ENCODE peak calls at places on chromosomes 4 and X, in seven cellular contexts. H, R, K, Q, W, E and M are unnamed samples.

GRCh38 chr4:58093352-58093751 is 983.2 kb upstream of the IGFBP7 start:
- DNase-seq in H (no peak), R (no peak), K (no peak), Q (no peak), W (no peak), E (no peak), M (no peak)

GRCh38 chrX:116726806-116727205 is 264.0 kb upstream of the CT83 start:
- DNase-seq in H (no peak), R (no peak), K (no peak), Q (no peak), W (no peak), E (no peak), M (no peak)

GRCh38 chr4:155179216-155179615 is 29.2 kb upstream of the NPY2R start:
- DNase-seq in H (no peak), R (no peak), K (peak), Q (no peak), W (no peak), E (no peak), M (no peak)

GRCh38 chr4:184856277-184856609 is 30.5 kb upstream of the ACSL1 start:
- DNase-seq in H (no peak), R (no peak), K (no peak), Q (no peak), W (no peak), E (peak), M (no peak)

GRCh38 chr4:118989098-118990080 is 100.7 kb downstream of the SYNPO2 start:
- DNase-seq in H (no peak), R (no peak), K (peak), Q (no peak), W (peak), E (no peak), M (no peak)

GRCh38 chrX:40278340-40279090 is 180.8 kb upstream of the BCOR start:
- DNase-seq in H (no peak), R (no peak), K (no peak), Q (no peak), W (peak), E (no peak), M (no peak)

GRCh38 chr4:1009647-1010521 is 1.5 kb upstream of the FGFRL1 start:
- DNase-seq in H (peak), R (peak), K (peak), Q (peak), W (no peak), E (peak), M (no peak)

GRCh38 chr4:142663828-142664227 is 182.3 kb downstream of the INPP4B start:
- DNase-seq in H (no peak), R (no peak), K (no peak), Q (no peak), W (no peak), E (no peak), M (no peak)

GRCh38 chrX:14864626-14865025 is 8.2 kb downstream of the FANCB start:
- DNase-seq in H (no peak), R (no peak), K (no peak), Q (no peak), W (no peak), E (no peak), M (no peak)

GRCh38 chr4:185991750-185992149 is 77.2 kb upstream of the TLR3 start:
- DNase-seq in H (no peak), R (no peak), K (no peak), Q (no peak), W (no peak), E (no peak), M (no peak)

GRCh38 chr4:23934223-23934622 is 44.4 kb upstream of the PPARGC1A start:
- DNase-seq in H (no peak), R (no peak), K (no peak), Q (no peak), W (no peak), E (no peak), M (no peak)

GRCh38 chr4:100721077-100721476 is 203.3 kb upstream of the EMCN start:
- DNase-seq in H (no peak), R (peak), K (no peak), Q (no peak), W (no peak), E (peak), M (peak)

GRCh38 chr4:83599183-83599582 is 63.3 kb downstream of the GPAT3 start:
- DNase-seq in H (no peak), R (peak), K (peak), Q (no peak), W (peak), E (peak), M (peak)

GRCh38 chr4:60500860-60501259 is 699.3 kb upstream of the ADGRL3 start:
- DNase-seq in H (no peak), R (no peak), K (no peak), Q (no peak), W (no peak), E (no peak), M (no peak)

GRCh38 chrX:103756736-103757135 is 19.9 kb upstream of the PLP1 start:
- DNase-seq in H (peak), R (no peak), K (no peak), Q (no peak), W (no peak), E (peak), M (no peak)

GRCh38 chr4:152633118-152633517 is 46.7 kb downstream of the TMEM154 start:
- DNase-seq in H (no peak), R (no peak), K (no peak), Q (no peak), W (no peak), E (no peak), M (no peak)

GRCh38 chr4:23962462-23962861 is 72.6 kb upstream of the PPARGC1A start:
- DNase-seq in H (no peak), R (no peak), K (no peak), Q (no peak), W (no peak), E (no peak), M (no peak)

GRCh38 chr4:138650917-138651564 is 364.5 kb upstream of the NOCT start:
- DNase-seq in H (no peak), R (no peak), K (no peak), Q (no peak), W (peak), E (peak), M (no peak)

GRCh38 chr4:177214935-177215334 is 94.7 kb upstream of the NEIL3 start:
- DNase-seq in H (no peak), R (no peak), K (no peak), Q (no peak), W (no peak), E (peak), M (no peak)

GRCh38 chr4:95204267-95204835 is 344.4 kb downstream of the UNC5C start:
- DNase-seq in H (no peak), R (no peak), K (no peak), Q (no peak), W (no peak), E (no peak), M (no peak)

GRCh38 chrX:151852294-151852693 is 60.4 kb upstream of the MAGEA4 start:
- DNase-seq in H (no peak), R (no peak), K (no peak), Q (no peak), W (no peak), E (no peak), M (no peak)

GRCh38 chr4:172962564-172963353 is 205.9 kb upstream of the GALNT7 start:
- DNase-seq in H (no peak), R (no peak), K (peak), Q (no peak), W (peak), E (no peak), M (no peak)

GRCh38 chrX:17377047-17377692 is 2.2 kb downstream of the NHS start:
- DNase-seq in H (no peak), R (peak), K (peak), Q (no peak), W (peak), E (no peak), M (peak)

GRCh38 chr4:22986881-22987280 is 294.1 kb downstream of the GBA3 start:
- DNase-seq in H (no peak), R (no peak), K (no peak), Q (no peak), W (no peak), E (no peak), M (no peak)